ENCODE peak calls at places on chromosomes 2 and 18, in four cellular contexts. H is upper lobe of right lung, D is ureter, G is HEK293T. O is an unnamed sample.

GRCh38 chr2:100529900-100530299 is 32.9 kb upstream of the PDCL3 start:
- DNase-seq in H (no peak), D (no peak), G (no peak), O (no peak)

GRCh38 chr2:12861344-12861942 is 144.7 kb downstream of the TRIB2 start:
- DNase-seq in H (no peak), D (no peak), G (no peak), O (no peak)

GRCh38 chr2:164882276-164882675 is 40.7 kb upstream of the COBLL1 start:
- DNase-seq in H (no peak), D (no peak), G (no peak), O (no peak)

GRCh38 chr2:216634317-216635148 is 1.3 kb downstream of the IGFBP2 start:
- DNase-seq in H (no peak), D (no peak), G (no peak), O (no peak)

GRCh38 chr18:62588217-62588616 is 65.4 kb downstream of the ZCCHC2 start:
- DNase-seq in H (no peak), D (no peak), G (no peak), O (no peak)

GRCh38 chr2:146642066-146642465 is 1202.8 kb upstream of the ACVR2A start:
- DNase-seq in H (no peak), D (no peak), G (no peak), O (peak)

GRCh38 chr2:108583903-108584520 is 49.7 kb downstream of the LIMS1 start:
- DNase-seq in H (no peak), D (peak), G (peak), O (peak)

GRCh38 chr2:45575881-45576280 is 35.2 kb downstream of the SRBD1 start:
- DNase-seq in H (no peak), D (no peak), G (no peak), O (no peak)

GRCh38 chr2:241935314-241935713 is 65.8 kb downstream of the RTP5 start:
- DNase-seq in H (no peak), D (no peak), G (no peak), O (no peak)

GRCh38 chr2:216083464-216084279 is 2.0 kb downstream of the TMEM169 start:
- DNase-seq in H (no peak), D (no peak), G (no peak), O (no peak)

GRCh38 chr2:148483675-148484074 is 160.9 kb upstream of the EPC2 start:
- DNase-seq in H (no peak), D (no peak), G (no peak), O (no peak)

GRCh38 chr18:55334875-55335274 is 253.1 kb downstream of the TCF4 start:
- DNase-seq in H (no peak), D (no peak), G (no peak), O (peak)

GRCh38 chr18:75545189-75545588 is 117.7 kb upstream of the SMIM21 start:
- DNase-seq in H (no peak), D (no peak), G (no peak), O (no peak)

GRCh38 chr2:69915050-69915945 is at the start of gene MXD1:
- DNase-seq in H (no peak), D (no peak), G (peak), O (no peak)

GRCh38 chr2:192298664-192299063 is 103.9 kb upstream of the TMEFF2 start:
- DNase-seq in H (no peak), D (no peak), G (no peak), O (no peak)

GRCh38 chr2:189613077-189613636 is 32.6 kb upstream of the SLC40A1 start:
- DNase-seq in H (no peak), D (no peak), G (peak), O (no peak)

GRCh38 chr18:75203456-75204261 is 5.3 kb downstream of the PTGR3 start:
- DNase-seq in H (no peak), D (peak), G (no peak), O (no peak)

GRCh38 chr2:1809726-1810125 is 65.4 kb upstream of the PXDN start:
- DNase-seq in H (no peak), D (no peak), G (no peak), O (peak)

GRCh38 chr2:36625304-36625703 is 27.3 kb upstream of the FEZ2 start:
- DNase-seq in H (no peak), D (no peak), G (no peak), O (no peak)

GRCh38 chr18:34867520-34867919 is 157.4 kb downstream of the DTNA start:
- DNase-seq in H (no peak), D (no peak), G (peak), O (no peak)

GRCh38 chr2:66570471-66570870 is 135.5 kb downstream of the MEIS1 start:
- DNase-seq in H (no peak), D (no peak), G (no peak), O (no peak)

GRCh38 chr2:160989778-160990177 is 170.4 kb upstream of the TANK start:
- DNase-seq in H (no peak), D (no peak), G (no peak), O (no peak)

GRCh38 chr2:178819992-178820391 is 12.8 kb upstream of the TTN start:
- DNase-seq in H (no peak), D (no peak), G (no peak), O (no peak)

GRCh38 chr2:25276569-25277465 is 64.9 kb downstream of the DNMT3A start:
- DNase-seq in H (peak), D (peak), G (peak), O (peak)

GRCh38 chr2:152134488-152135280 is 35.8 kb upstream of the CACNB4 start:
- DNase-seq in H (no peak), D (no peak), G (no peak), O (no peak)

GRCh38 chr2:183123117-183123958 is 905 bp upstream of the NUP35 start:
- DNase-seq in H (no peak), D (no peak), G (no peak), O (no peak)

GRCh38 chr18:62767321-62767720 is 52.0 kb downstream of the PHLPP1 start:
- DNase-seq in H (no peak), D (no peak), G (no peak), O (no peak)